ENCODE peak calls at places on chromosomes 16 and 17, in eight cellular contexts. A is heart left ventricle; U is PC-3; K is CD4-positive, CD25-positive, alpha-beta regulatory T cell; Z is hepatocyte; L is A549; X is left lung; I is right cardiac atrium. W is an unnamed sample. For H3K4me1, the result is how much of the 10 kb centered on the place peaks cover.

GRCh38 chr16:22356930-22357634 is 17.3 kb downstream of the CDR2 start:
- DNase-seq in U (no peak), A (no peak), K (no peak), I (no peak), Z (no peak), L (no peak), X (no peak), W (no peak)

GRCh38 chr17:17876959-17877547 is 40.3 kb upstream of the SREBF1 start:
- DNase-seq in Z (no peak), I (peak), L (no peak), X (no peak), U (no peak), A (peak), K (no peak), W (no peak)

GRCh38 chr17:57694051-57694450 is 51.0 kb downstream of the CCDC182 start:
- DNase-seq in L (no peak), Z (no peak), I (no peak), X (no peak), A (no peak), K (no peak), U (no peak), W (no peak)

GRCh38 chr16:57999366-57999970 is 1.0 kb downstream of the ZNF319 start:
- DNase-seq in X (no peak), U (no peak), K (peak), I (no peak), Z (no peak), L (no peak), A (no peak), W (no peak)

GRCh38 chr16:85416267-85417109 is 196.6 kb upstream of the GSE1 start:
- DNase-seq in Z (peak), X (peak), L (peak), K (peak), U (peak), A (peak), I (peak), W (peak)

GRCh38 chr17:78899361-78900260 is 3.4 kb downstream of the CEP295NL start:
- DNase-seq in K (no peak), L (no peak), I (peak), Z (peak), A (peak), U (no peak), X (peak), W (no peak)

GRCh38 chr16:11534262-11534661 is 52.5 kb downstream of the LITAF start:
- DNase-seq in L (no peak), I (no peak), U (no peak), A (no peak), X (no peak), K (no peak), Z (no peak), W (no peak)

GRCh38 chr16:89256651-89257254 is 39.2 kb downstream of the ZNF778 start:
- DNase-seq in A (no peak), I (peak), Z (peak), K (peak), L (peak), X (peak), U (peak), W (peak)

GRCh38 chr17:279356-279755 is 73.3 kb downstream of the RPH3AL start:
- DNase-seq in X (no peak), K (no peak), U (no peak), Z (no peak), L (no peak), I (no peak), A (no peak), W (no peak)

GRCh38 chr17:41360291-41360995 is 9.2 kb downstream of the KRT33B start:
- DNase-seq in U (peak), Z (peak), X (no peak), L (no peak), I (no peak), A (no peak), K (no peak), W (no peak)

GRCh38 chr17:31517524-31517923 is 126.0 kb downstream of the RAB11FIP4 start:
- DNase-seq in X (no peak), A (no peak), U (peak), L (no peak), I (no peak), K (no peak), Z (no peak), W (peak)

GRCh38 chr16:71956500-71956899 is 43.7 kb downstream of the PKD1L3 start:
- DNase-seq in U (no peak), X (no peak), L (no peak), Z (no peak), I (no peak), A (no peak), K (no peak), W (no peak)

GRCh38 chr17:74859439-74860228 is at the start of gene GRIN2C:
- DNase-seq in X (no peak), A (no peak), L (no peak), U (no peak), Z (peak), K (peak), I (no peak), W (no peak)

GRCh38 chr17:77721823-77722160 is 236.7 kb upstream of the TNRC6C start:
- DNase-seq in X (no peak), Z (no peak), U (no peak), A (no peak), K (no peak), L (no peak), I (no peak), W (no peak)

GRCh38 chr16:2088759-2089358 is 41.1 kb downstream of the TSC2 start:
- DNase-seq in X (no peak), L (no peak), Z (peak), A (no peak), U (no peak), K (no peak), I (no peak), W (no peak)

GRCh38 chr16:5541356-5541755 is 443.8 kb upstream of the EEF2KMT start:
- DNase-seq in U (no peak), A (no peak), K (no peak), X (no peak), I (no peak), L (no peak), Z (no peak), W (no peak)

GRCh38 chr17:40328386-40328766 is 19.4 kb downstream of the RARA start:
- DNase-seq in L (no peak), X (no peak), K (no peak), I (no peak), A (no peak), Z (no peak), U (no peak), W (no peak)

GRCh38 chr17:40326832-40327199 is 17.8 kb downstream of the RARA start:
- DNase-seq in X (peak), L (no peak), I (peak), A (no peak), U (no peak), K (no peak), Z (no peak), W (peak)

GRCh38 chr17:40326014-40326831 is 17.2 kb downstream of the RARA start:
- DNase-seq in U (no peak), Z (no peak), I (peak), L (no peak), K (peak), X (peak), A (no peak), W (peak)

GRCh38 chr17:40327735-40328385 is 18.9 kb downstream of the RARA start:
- DNase-seq in L (no peak), A (peak), I (peak), K (no peak), X (peak), U (no peak), Z (no peak), W (peak)

GRCh38 chr17:40327244-40327666 is 18.3 kb downstream of the RARA start:
- DNase-seq in Z (no peak), I (peak), A (no peak), U (no peak), L (no peak), X (no peak), K (no peak), W (peak)
- H3K4me1 ChIP-seq in Z (half or more), I (half or more), A (half or more), U (under half), L (half or more), X (half or more), K (half or more), W (half or more)

GRCh38 chr16:29911676-29912010 is 11.4 kb downstream of the ASPHD1 start:
- DNase-seq in Z (no peak), I (no peak), A (no peak), K (no peak), U (no peak), L (no peak), X (no peak), W (peak)

GRCh38 chr16:29908719-29909220 is 8.5 kb downstream of the ASPHD1 start:
- DNase-seq in U (no peak), I (no peak), K (no peak), X (no peak), Z (no peak), A (no peak), L (no peak), W (no peak)

GRCh38 chr16:29909398-29909797 is 9.1 kb downstream of the ASPHD1 start:
- DNase-seq in X (no peak), L (no peak), U (no peak), Z (no peak), A (no peak), I (no peak), K (no peak), W (no peak)

GRCh38 chr16:29912087-29912486 is 11.8 kb downstream of the ASPHD1 start:
- DNase-seq in U (no peak), K (no peak), L (no peak), X (no peak), A (no peak), I (no peak), Z (no peak), W (peak)

GRCh38 chr16:29910819-29911675 is 10.8 kb downstream of the ASPHD1 start:
- DNase-seq in K (no peak), U (no peak), Z (no peak), I (no peak), A (no peak), X (no peak), L (no peak), W (peak)
- H3K27ac ChIP-seq in K (no peak), U (no peak), Z (no peak), I (no peak), A (no peak), X (no peak), L (no peak), W (no peak)

DNA sequence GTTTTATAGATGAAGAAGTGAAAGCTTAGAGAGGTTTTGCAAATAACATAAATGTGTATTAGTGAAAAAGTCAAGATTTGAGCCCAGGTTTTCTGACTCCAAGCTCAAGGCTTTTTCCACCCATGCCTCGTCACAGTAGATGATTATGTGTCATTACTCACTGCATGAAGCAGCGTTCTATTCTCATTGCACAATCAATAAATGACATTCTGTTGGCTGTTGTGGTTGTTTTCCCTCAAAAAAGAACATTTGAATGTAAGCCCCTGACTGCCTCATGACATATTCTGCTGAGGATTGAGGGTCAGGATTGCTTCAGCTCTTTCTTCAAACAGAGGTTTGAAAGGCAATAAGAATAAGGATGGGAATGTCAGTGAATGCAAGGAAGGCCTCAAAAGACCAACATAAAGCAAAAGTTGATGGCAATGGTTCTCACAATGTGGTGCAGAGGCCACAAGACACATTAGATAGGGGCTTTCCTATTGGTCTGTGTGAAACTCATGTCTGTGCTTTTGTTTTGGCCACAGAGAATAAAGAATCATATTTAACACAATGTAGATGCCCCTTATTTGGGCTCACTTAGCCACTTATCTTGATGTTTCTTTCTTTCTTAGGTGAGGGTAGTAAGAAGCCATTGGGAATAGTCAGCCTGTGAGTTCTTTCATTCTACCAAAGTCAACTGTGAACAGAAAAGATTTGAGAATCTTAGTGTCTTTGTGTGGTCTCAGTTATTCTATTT is 5.4 kb upstream of the MMD start:
- DNase-seq in K (no peak), L (no peak), Z (no peak), I (no peak), X (no peak), U (peak), A (no peak), W (no peak)
- H3K4me1 ChIP-seq in K (under half), L (under half), Z (under half), I (under half), X (under half), U (under half), A (under half), W (under half)

GRCh38 chr16:67336646-67337045 is 10.0 kb downstream of the LRRC36 start:
- DNase-seq in K (no peak), I (no peak), Z (no peak), X (no peak), L (no peak), U (no peak), A (no peak), W (no peak)
- H3K27ac ChIP-seq in K (no peak), I (no peak), Z (no peak), X (no peak), L (no peak), U (no peak), A (no peak), W (no peak)

GRCh38 chr17:82869536-82869935 is 29.7 kb upstream of the ZNF750 start:
- DNase-seq in K (no peak), U (no peak), L (no peak), Z (no peak), X (peak), I (no peak), A (no peak), W (peak)
- H3K4me1 ChIP-seq in K (under half), U (under half), L (under half), Z (under half), X (under half), I (under half), A (under half), W (half or more)

GRCh38 chr17:7882629-7883028 is 6.0 kb upstream of the CHD3 start:
- DNase-seq in I (no peak), X (no peak), U (no peak), Z (peak), K (no peak), A (no peak), L (no peak), W (no peak)

GRCh38 chr17:7884581-7885356 is 3.8 kb upstream of the CHD3 start:
- DNase-seq in U (no peak), I (peak), Z (peak), L (no peak), A (peak), X (peak), K (peak), W (peak)

GRCh38 chr17:7882068-7882467 is 6.5 kb upstream of the CHD3 start:
- DNase-seq in I (no peak), X (no peak), A (no peak), Z (no peak), L (no peak), U (no peak), K (no peak), W (no peak)

GRCh38 chr17:7885357-7886226 is 3.0 kb upstream of the CHD3 start:
- DNase-seq in Z (peak), U (peak), A (peak), L (peak), I (peak), K (peak), X (peak), W (peak)

DNA sequence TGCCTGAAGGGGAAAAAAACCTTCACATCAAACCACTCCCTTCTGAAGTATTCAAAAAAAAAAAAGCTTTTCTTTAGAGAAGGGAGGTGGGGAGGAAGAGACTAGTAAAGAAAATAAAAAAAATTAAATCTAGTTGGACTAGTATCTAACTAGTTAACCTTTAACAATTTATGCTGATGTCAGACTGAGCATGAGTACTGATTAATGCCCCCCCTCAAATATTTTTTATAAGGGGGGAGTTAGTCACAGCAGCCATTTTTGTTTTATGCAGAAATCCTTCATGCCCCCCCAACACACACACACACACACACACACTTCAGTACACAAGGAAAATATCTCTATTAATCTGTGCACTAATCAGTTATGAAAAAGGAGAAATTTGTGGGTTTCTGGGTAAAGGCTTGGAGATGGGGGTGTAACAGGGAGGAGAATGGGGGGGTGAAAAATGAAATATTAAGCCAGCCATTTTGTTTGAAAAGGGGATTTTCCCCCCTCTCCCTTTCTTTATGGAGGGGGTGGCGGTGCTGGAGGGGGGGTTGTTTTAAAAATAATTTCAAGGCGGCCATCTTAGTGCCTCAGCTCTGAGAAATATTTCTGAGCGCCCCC is 4.7 kb upstream of the CHD3 start:
- DNase-seq in K (peak), I (no peak), L (peak), Z (peak), A (no peak), U (peak), X (no peak), W (no peak)
- H3K27ac ChIP-seq in K (peak), I (no peak), L (peak), Z (peak), A (no peak), U (peak), X (peak), W (peak)